ENCODE peak calls at places on chromosomes 3 and 15, in nine cellular contexts. H is tibial artery; S is upper lobe of right lung; X is left ventricle myocardium inferior; Y is adrenal gland; D is heart left ventricle; A is CD4-positive, alpha-beta T cell; W is esophagus squamous epithelium; U is cardiac muscle cell. G is an unnamed sample. For H3K9me3, the result is how much of the 10 kb centered on the place peaks cover.

GRCh38 chr3:87191641-87192040 is 35.5 kb upstream of the CHMP2B start:
- DNase-seq in A (no peak), S (no peak), Y (no peak), X (no peak), W (no peak), H (no peak), U (no peak), D (no peak), G (no peak)

GRCh38 chr3:127618891-127619290 is 10.1 kb upstream of the PODXL2 start:
- DNase-seq in W (no peak), A (no peak), S (peak), H (no peak), U (no peak), X (no peak), Y (no peak), D (no peak), G (no peak)

GRCh38 chr3:151372063-151372820 is 12.3 kb downstream of the P2RY12 start:
- DNase-seq in U (no peak), A (no peak), W (no peak), S (no peak), D (no peak), H (no peak), Y (no peak), X (no peak), G (no peak)

GRCh38 chr3:52318186-52318793 is 2.2 kb downstream of the DNAH1 start:
- DNase-seq in H (no peak), W (no peak), U (no peak), S (peak), D (no peak), X (no peak), Y (no peak), A (no peak), G (peak)

GRCh38 chr15:51499379-51499976 is 123.1 kb downstream of the DMXL2 start:
- DNase-seq in X (no peak), S (no peak), W (no peak), Y (no peak), D (no peak), H (no peak), A (no peak), U (peak), G (no peak)

GRCh38 chr3:45858809-45859543 is 17.1 kb upstream of the LZTFL1 start:
- DNase-seq in S (no peak), H (no peak), Y (no peak), W (no peak), D (no peak), A (no peak), U (no peak), X (no peak), G (no peak)

GRCh38 chr3:33612641-33613040 is 105.4 kb downstream of the CLASP2 start:
- DNase-seq in D (no peak), H (no peak), A (no peak), Y (no peak), X (no peak), U (no peak), W (no peak), S (no peak), G (no peak)

GRCh38 chr15:27241942-27242341 is 271.0 kb downstream of the GABRG3 start:
- DNase-seq in W (no peak), Y (no peak), S (no peak), U (no peak), D (no peak), A (no peak), H (no peak), X (no peak), G (no peak)

GRCh38 chr15:87902772-87903388 is 353.7 kb downstream of the NTRK3 start:
- DNase-seq in H (peak), X (no peak), S (no peak), Y (peak), U (peak), D (peak), A (no peak), W (no peak), G (no peak)

GRCh38 chr15:70947369-70948335 is 55.0 kb downstream of the LRRC49 start:
- DNase-seq in D (no peak), Y (no peak), S (no peak), U (no peak), X (no peak), A (no peak), W (no peak), H (no peak), G (no peak)

GRCh38 chr15:89693696-89694095 is 3.1 kb downstream of the WDR93 start:
- DNase-seq in U (no peak), W (no peak), X (no peak), D (no peak), S (no peak), A (no peak), Y (no peak), H (no peak), G (no peak)

GRCh38 chr3:15903776-15904720 is 106.3 kb upstream of the ANKRD28 start:
- DNase-seq in X (peak), S (no peak), Y (peak), D (peak), H (peak), A (no peak), W (no peak), U (no peak), G (peak)

GRCh38 chr3:172634948-172635347 is 75.9 kb downstream of the NCEH1 start:
- DNase-seq in U (peak), A (no peak), S (no peak), H (no peak), X (no peak), D (no peak), Y (no peak), W (no peak), G (no peak)

GRCh38 chr15:51936119-51936478 is 35.5 kb downstream of the LEO1 start:
- DNase-seq in S (no peak), H (no peak), D (no peak), Y (no peak), U (no peak), W (no peak), X (no peak), A (no peak), G (no peak)

GRCh38 chr15:37253877-37254276 is 153.5 kb upstream of the MEIS2 start:
- DNase-seq in X (no peak), Y (no peak), U (no peak), S (no peak), A (no peak), W (no peak), H (no peak), D (no peak), G (no peak)

GRCh38 chr15:60704129-60704528 is 225.2 kb upstream of the ICE2 start:
- DNase-seq in H (no peak), W (no peak), U (no peak), A (peak), X (no peak), Y (no peak), S (no peak), D (no peak), G (peak)

GRCh38 chr3:188139466-188139865 is 14.5 kb upstream of the LPP start:
- DNase-seq in U (no peak), A (no peak), D (no peak), Y (no peak), X (no peak), W (no peak), H (no peak), S (no peak), G (no peak)

GRCh38 chr15:61659571-61660190 is 400.6 kb downstream of the VPS13C start:
- DNase-seq in X (no peak), D (no peak), H (no peak), Y (no peak), S (no peak), A (no peak), W (no peak), U (no peak), G (no peak)

GRCh38 chr3:194514626-194515025 is 27.8 kb upstream of the ATP13A3 start:
- DNase-seq in X (no peak), H (no peak), W (no peak), D (no peak), U (no peak), A (no peak), Y (no peak), S (no peak), G (no peak)

GRCh38 chr15:32730677-32731654 is 13.2 kb downstream of the GREM1 start:
- DNase-seq in W (no peak), U (peak), D (peak), S (peak), A (no peak), H (no peak), Y (peak), X (no peak), G (peak)

GRCh38 chr3:194777729-194778128 is 92.0 kb downstream of the FAM43A start:
- DNase-seq in H (no peak), W (no peak), S (no peak), X (no peak), Y (no peak), D (no peak), A (no peak), U (no peak), G (peak)

GRCh38 chr15:33994005-33994615 is 25.8 kb downstream of the CHRM5 start:
- DNase-seq in U (peak), X (no peak), W (no peak), A (no peak), Y (no peak), D (no peak), H (no peak), S (no peak), G (no peak)

GRCh38 chr3:31531465-31531991 is 1.2 kb upstream of the STT3B start:
- DNase-seq in A (no peak), X (no peak), U (no peak), W (no peak), D (no peak), H (no peak), Y (no peak), S (no peak), G (no peak)

GRCh38 chr3:134228461-134228860 is 22.2 kb downstream of the RYK start:
- DNase-seq in W (no peak), A (no peak), Y (no peak), D (no peak), X (no peak), U (no peak), S (no peak), H (no peak), G (no peak)

GRCh38 chr3:159620873-159621272 is 367.8 kb upstream of the IL12A start:
- DNase-seq in H (no peak), X (no peak), W (no peak), Y (no peak), D (no peak), U (peak), S (no peak), A (no peak), G (no peak)

GRCh38 chr3:25783661-25784512 is 644 bp upstream of the NGLY1 start:
- DNase-seq in Y (peak), X (no peak), S (no peak), D (peak), W (peak), H (peak), U (peak), A (no peak), G (peak)

GRCh38 chr3:55481067-55481917 is 5.8 kb downstream of the WNT5A start:
- DNase-seq in A (no peak), W (no peak), Y (no peak), D (no peak), U (peak), H (no peak), X (peak), S (peak), G (peak)

GRCh38 chr15:74438696-74439316 is 5.0 kb upstream of the SEMA7A start:
- DNase-seq in H (peak), Y (peak), W (peak), D (peak), A (peak), X (peak), S (peak), U (peak), G (peak)

GRCh38 chr3:50170689-50171088 is 15.6 kb downstream of the SEMA3F start:
- DNase-seq in A (no peak), S (no peak), D (peak), X (peak), Y (peak), H (peak), U (peak), W (no peak), G (no peak)

GRCh38 chr3:26376131-26376530 is 246.4 kb upstream of the LRRC3B start:
- DNase-seq in X (no peak), D (no peak), U (no peak), Y (no peak), S (no peak), W (no peak), A (no peak), H (no peak), G (no peak)

GRCh38 chr3:106183762-106184391 is 315.1 kb upstream of the CBLB start:
- DNase-seq in S (no peak), H (no peak), A (no peak), X (no peak), D (no peak), W (no peak), U (peak), Y (peak), G (no peak)

GRCh38 chr3:51717446-51717845 is 10.6 kb downstream of the GRM2 start:
- DNase-seq in S (no peak), U (no peak), W (no peak), D (no peak), X (no peak), Y (no peak), H (no peak), A (no peak), G (no peak)

DNA sequence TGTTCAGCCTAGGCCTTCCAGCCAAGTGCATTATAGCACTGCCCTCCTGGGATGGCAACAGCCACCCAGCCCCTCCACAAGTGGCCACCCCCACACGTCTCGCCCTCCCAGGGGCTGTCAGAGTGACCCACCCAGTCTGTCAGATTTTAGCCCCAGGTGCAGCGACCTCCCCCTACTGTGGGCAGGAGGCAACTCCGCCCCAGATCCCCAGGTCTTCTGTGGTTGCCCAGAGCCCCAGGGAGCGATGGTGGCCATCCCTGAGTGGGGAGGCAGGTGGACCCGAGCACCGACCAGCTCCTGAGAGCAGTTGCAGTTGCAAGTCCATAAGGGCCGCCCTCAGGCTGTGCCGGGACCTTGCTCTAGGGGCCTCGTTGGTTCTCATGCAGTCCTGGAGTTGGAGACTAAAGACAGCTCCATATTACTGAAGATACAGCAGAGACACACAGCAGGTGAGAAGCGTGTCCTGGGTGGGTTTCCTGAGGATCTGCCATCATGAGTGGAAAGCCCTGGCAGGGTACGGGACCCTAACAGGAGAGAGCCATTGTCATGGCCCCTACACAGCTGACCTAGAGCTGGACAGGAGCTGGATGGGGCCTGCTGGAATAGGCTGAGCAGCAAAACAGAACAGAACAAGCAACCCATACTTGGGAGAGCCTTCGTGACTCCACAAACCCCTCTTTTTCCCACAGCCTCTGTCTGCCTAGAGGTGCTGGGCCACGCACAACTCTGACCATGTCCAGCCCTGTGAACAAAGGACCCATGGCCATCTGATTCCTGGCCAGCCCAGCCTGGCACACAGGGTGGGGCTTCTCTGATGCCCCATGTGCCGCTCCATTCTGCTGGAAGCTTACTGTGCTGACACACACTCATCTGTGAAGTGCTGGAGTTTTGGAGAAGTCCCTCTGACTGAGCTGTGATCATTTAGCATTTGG is 110.3 kb upstream of the ALDH1A3 start:
- DNase-seq in W (no peak), X (no peak), S (peak), Y (no peak), D (no peak), H (no peak), A (no peak), U (no peak), G (no peak)
- H3K9me3 ChIP-seq in W (under half), X (under half), S (under half), Y (under half), D (under half), H (under half), A (under half), U (under half), G (under half)

GRCh38 chr15:57313134-57313483 is 63.2 kb upstream of the CGNL1 start:
- DNase-seq in X (no peak), H (no peak), S (no peak), D (no peak), A (no peak), U (no peak), W (no peak), Y (no peak), G (no peak)
- H3K27ac ChIP-seq in X (peak), H (no peak), S (no peak), D (peak), A (no peak), U (peak), W (no peak), Y (no peak), G (no peak)

GRCh38 chr15:40567111-40567510 is 2.0 kb upstream of the RPUSD2 start:
- DNase-seq in A (no peak), U (peak), H (no peak), S (no peak), Y (no peak), D (no peak), X (no peak), W (no peak), G (no peak)
- TF ChIP-seq CTCF in A (no peak), U (peak), H (no peak), S (no peak), Y (no peak), D (no peak), X (no peak), W (no peak), G (no peak)

GRCh38 chr3:183597959-183598358 is 37.5 kb upstream of the KLHL24 start:
- DNase-seq in W (no peak), H (no peak), X (no peak), A (no peak), D (no peak), Y (no peak), U (no peak), S (no peak), G (no peak)

GRCh38 chr3:183590442-183590841 is 34.9 kb upstream of the KLHL6 start:
- DNase-seq in H (no peak), U (no peak), D (no peak), X (no peak), A (no peak), S (no peak), Y (no peak), W (no peak), G (no peak)

GRCh38 chr3:183591881-183592521 is 36.5 kb upstream of the KLHL6 start:
- DNase-seq in A (no peak), W (no peak), X (no peak), D (no peak), U (peak), Y (no peak), H (no peak), S (no peak), G (no peak)

GRCh38 chr3:183592820-183593219 is 37.3 kb upstream of the KLHL6 start:
- DNase-seq in W (no peak), D (no peak), U (no peak), S (no peak), X (no peak), A (no peak), Y (no peak), H (no peak), G (no peak)

DNA sequence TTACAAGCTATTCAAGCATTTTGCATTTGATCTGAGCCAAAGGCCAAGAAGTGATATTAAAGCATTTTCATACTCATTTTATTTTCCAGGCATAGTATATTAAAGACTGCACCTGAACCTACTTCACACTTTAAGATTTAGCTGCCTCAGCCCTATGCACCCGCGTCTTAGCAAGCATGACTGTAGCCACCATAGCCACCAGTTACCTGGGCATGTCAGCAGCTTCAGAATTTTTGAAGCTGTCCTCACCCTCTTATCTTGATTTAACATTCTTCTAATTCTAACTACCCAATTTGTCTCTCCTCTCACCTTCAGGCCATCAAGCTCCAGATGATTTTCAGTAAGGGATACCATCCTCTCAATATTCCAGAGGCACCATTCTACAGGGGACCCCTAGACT is 39.1 kb upstream of the KLHL6 start:
- DNase-seq in Y (no peak), X (no peak), S (no peak), W (no peak), U (no peak), H (no peak), D (no peak), A (no peak), G (no peak)
- H3K9me3 ChIP-seq in Y (under half), X (under half), S (under half), W (under half), U (under half), H (under half), D (under half), A (under half), G (under half)

GRCh38 chr15:68821190-68821897 is 649 bp upstream of the ANP32A start:
- DNase-seq in H (no peak), D (no peak), S (no peak), A (no peak), X (no peak), Y (no peak), U (no peak), W (no peak), G (peak)

GRCh38 chr15:68822818-68823217 is 2.1 kb upstream of the ANP32A start:
- DNase-seq in U (no peak), W (no peak), H (no peak), Y (no peak), S (no peak), D (no peak), A (no peak), X (no peak), G (no peak)

GRCh38 chr15:68820589-68821189 is at the start of gene ANP32A:
- DNase-seq in X (peak), A (peak), Y (peak), W (peak), U (peak), S (peak), D (peak), H (peak), G (peak)

GRCh38 chr15:68823561-68823960 is 2.9 kb upstream of the ANP32A start:
- DNase-seq in D (no peak), Y (no peak), X (no peak), U (no peak), A (no peak), H (no peak), W (no peak), S (no peak), G (no peak)

DNA sequence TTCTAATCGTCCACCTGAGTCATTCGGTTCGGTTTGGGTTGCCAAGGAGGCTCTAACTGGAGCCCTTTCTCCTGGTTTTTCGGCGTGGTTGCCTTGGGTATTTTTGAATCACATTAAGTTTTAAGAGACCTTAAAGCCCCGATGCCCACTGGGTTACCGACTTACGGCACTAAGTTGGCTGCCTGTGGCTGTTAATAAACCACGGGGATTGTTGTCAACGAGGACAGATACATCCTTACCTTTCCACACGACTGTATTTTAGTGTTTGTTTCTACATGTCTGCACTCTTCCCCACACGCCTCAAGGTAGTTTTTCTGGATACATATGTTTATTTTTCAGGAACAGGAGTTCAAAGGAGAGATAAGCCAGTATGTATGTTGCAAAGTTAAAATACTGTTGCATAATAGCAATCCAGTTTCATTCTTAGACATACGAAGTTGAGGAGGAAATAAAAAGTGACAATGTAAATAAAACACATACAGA is 1.2 kb upstream of the ANP32A start:
- DNase-seq in A (no peak), D (no peak), U (no peak), S (no peak), Y (no peak), X (no peak), W (no peak), H (no peak), G (no peak)
- H3K27ac ChIP-seq in A (no peak), D (no peak), U (peak), S (peak), Y (peak), X (peak), W (peak), H (no peak), G (peak)

DNA sequence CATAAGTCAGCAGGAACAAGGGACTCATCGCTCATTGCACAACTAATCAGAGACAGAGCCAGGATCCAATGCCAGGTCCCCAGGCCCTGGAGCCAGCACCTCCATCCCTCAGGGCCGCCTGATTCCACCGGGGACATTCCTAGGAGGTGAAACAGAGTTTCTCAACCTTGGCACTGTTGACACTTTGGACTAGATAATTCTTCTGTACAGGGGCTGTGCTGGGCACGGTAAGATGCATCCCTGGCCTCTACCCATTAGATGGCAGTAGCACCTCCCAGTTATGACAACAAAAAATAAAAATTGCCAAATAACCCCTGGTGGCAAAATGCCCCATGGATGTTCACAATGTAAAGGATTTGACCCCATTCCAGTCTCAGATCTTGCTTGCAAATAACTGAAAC is 127.7 kb downstream of the MTHFS start:
- DNase-seq in D (no peak), U (peak), A (no peak), W (no peak), Y (peak), H (no peak), S (no peak), X (no peak), G (no peak)
- TF ChIP-seq CTCF in D (no peak), U (peak), A (no peak), W (peak), Y (peak), H (no peak), S (peak), X (peak), G (no peak)